ENCODE peak calls at places on chromosomes 6 and 20, in seven cellular contexts. V is AG10803, L is OCI-LY7, P is mammary epithelial cell, T is right lobe of liver, K is choroid plexus epithelial cell, N is tibial artery. F is an unnamed sample.

GRCh38 chr20:39874049-39874893 is 814.8 kb downstream of the MAFB start:
- DNase-seq in K (peak; percentile 95), N (peak; percentile 73), P (peak; percentile 67), V (peak; percentile 81), T (peak; percentile 69), L (peak; percentile 52), F (no peak)

GRCh38 chr6:17705428-17705777 is 1.3 kb downstream of the NUP153 start:
- DNase-seq in L (no peak), T (no peak), P (peak; percentile 59), K (peak; percentile 77), V (peak; percentile 76), N (peak; percentile 78), F (no peak)

GRCh38 chr6:158417760-158418098 is 105.5 kb downstream of the TULP4 start:
- DNase-seq in T (no peak), P (peak; percentile 71), K (peak; percentile 85), N (no peak), V (peak; percentile 61), L (no peak), F (no peak)

GRCh38 chr20:58227391-58228102 is 906 bp downstream of the ANKRD60 start:
- DNase-seq in K (no peak), P (no peak), V (no peak), T (no peak), L (no peak), N (no peak), F (no peak)

GRCh38 chr6:74467533-74468215 is 738.2 kb downstream of the COL12A1 start:
- DNase-seq in K (no peak), L (no peak), T (no peak), P (no peak), N (no peak), V (no peak), F (no peak)

GRCh38 chr6:156601821-156602301 is 175.3 kb upstream of the ARID1B start:
- DNase-seq in T (no peak), L (no peak), K (no peak), N (no peak), V (no peak), P (no peak), F (no peak)

GRCh38 chr6:30882764-30883475 is 1.4 kb upstream of the DDR1 start:
- DNase-seq in P (peak; percentile 88), T (peak; percentile 48), V (no peak), L (peak; percentile 82), K (no peak), N (peak; percentile 68), F (no peak)

GRCh38 chr20:43949741-43950618 is 35.3 kb downstream of the TOX2 start:
- DNase-seq in L (peak; percentile 64), K (peak; percentile 68), N (no peak), P (no peak), T (no peak), V (no peak), F (no peak)

GRCh38 chr20:35087355-35087754 is 5.3 kb downstream of the TRPC4AP start:
- DNase-seq in N (no peak), L (no peak), P (no peak), T (no peak), V (no peak), K (no peak), F (no peak)

GRCh38 chr20:46199198-46199597 is 81.1 kb downstream of the CD40 start:
- DNase-seq in P (no peak), K (no peak), T (no peak), V (no peak), L (no peak), N (no peak), F (no peak)

GRCh38 chr20:16595376-16595775 is 22.1 kb upstream of the KIF16B start:
- DNase-seq in T (no peak), L (no peak), V (no peak), P (no peak), K (no peak), N (no peak), F (no peak)

GRCh38 chr6:157989541-157990289 is 8.1 kb downstream of the SYNJ2 start:
- DNase-seq in V (no peak), P (peak; percentile 68), K (peak; percentile 35), T (peak; percentile 87), N (peak; percentile 85), L (no peak), F (no peak)

GRCh38 chr6:112485813-112486212 is 138.7 kb downstream of the RFPL4B start:
- DNase-seq in K (no peak), L (no peak), V (peak; percentile 34), P (no peak), N (no peak), T (no peak), F (no peak)

GRCh38 chr20:62123450-62124118 is 1.3 kb downstream of the LSM14B start:
- DNase-seq in T (no peak), P (peak; percentile 22), K (peak; percentile 73), N (no peak), L (no peak), V (peak; percentile 48), F (no peak)

GRCh38 chr6:151911401-151911800 is 103.9 kb downstream of the ESR1 start:
- DNase-seq in K (peak; percentile 39), V (peak; percentile 13), N (no peak), P (peak; percentile 31), T (no peak), L (no peak), F (no peak)

GRCh38 chr6:106163966-106164877 is 78.1 kb downstream of the PRDM1 start:
- DNase-seq in K (peak; percentile 95), V (peak; percentile 90), P (no peak), T (no peak), L (peak; percentile 83), N (no peak), F (no peak)

GRCh38 chr6:150998992-150999975 is 133.8 kb downstream of the MTHFD1L start:
- DNase-seq in T (no peak), L (no peak), V (peak; percentile 86), N (no peak), P (no peak), K (no peak), F (no peak)

GRCh38 chr6:61809004-61809595 is 476.9 kb downstream of the KHDRBS2 start:
- DNase-seq in N (no peak), P (peak; percentile 2), K (peak; percentile 24), T (no peak), L (peak; percentile 23), V (peak; percentile 1), F (no peak)

GRCh38 chr6:105227292-105227628 is 47.4 kb upstream of the POPDC3 start:
- DNase-seq in V (no peak), K (no peak), N (no peak), L (no peak), P (no peak), T (no peak), F (no peak)

GRCh38 chr20:10357061-10357708 is 76.8 kb downstream of the MKKS start:
- DNase-seq in P (no peak), N (no peak), L (no peak), K (no peak), T (no peak), V (no peak), F (no peak)

GRCh38 chr20:10360878-10361277 is 73.1 kb downstream of the MKKS start:
- DNase-seq in P (no peak), L (no peak), K (no peak), T (no peak), V (no peak), N (no peak), F (no peak)

GRCh38 chr20:10356628-10357027 is 77.4 kb downstream of the MKKS start:
- DNase-seq in N (no peak), T (no peak), L (no peak), P (no peak), K (no peak), V (no peak), F (no peak)

GRCh38 chr20:10359621-10360040 is 74.4 kb downstream of the MKKS start:
- DNase-seq in N (no peak), V (no peak), L (no peak), K (peak; percentile 61), T (no peak), P (no peak), F (no peak)

DNA sequence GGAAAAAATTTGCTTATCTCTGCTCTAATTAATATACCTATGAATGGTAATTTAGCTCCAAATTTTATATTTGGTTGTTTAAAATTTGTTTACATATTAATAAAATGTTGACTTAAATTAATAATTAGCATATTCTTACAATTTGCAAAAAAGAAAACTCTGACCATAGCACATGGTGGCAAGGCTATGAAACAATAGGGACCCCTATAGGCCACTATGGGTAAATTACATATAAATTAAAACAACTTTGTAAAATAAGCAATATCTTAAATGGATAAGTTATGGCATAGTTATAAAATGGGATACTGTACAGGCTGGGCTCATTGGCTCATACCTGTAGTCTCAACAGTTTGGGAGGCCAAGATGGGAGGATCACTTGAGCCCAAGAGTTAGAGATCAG is 76.0 kb downstream of the MKKS start:
- DNase-seq in P (no peak), L (no peak), K (peak; percentile 54), N (no peak), V (no peak), T (no peak), F (no peak)
- TF ChIP-seq CTCF in P (peak; percentile 67), L (peak; percentile 50), K (peak; percentile 64), N (no peak), V (peak; percentile 53), T (peak; percentile 30), F (peak; percentile 83)

GRCh38 chr20:19546648-19547047 is 211.4 kb upstream of the RIN2 start:
- DNase-seq in N (no peak), T (no peak), V (no peak), L (no peak), P (no peak), K (no peak), F (no peak)

GRCh38 chr20:19540401-19540800 is 217.7 kb upstream of the RIN2 start:
- DNase-seq in V (no peak), K (peak; percentile 24), P (no peak), N (no peak), L (no peak), T (no peak), F (no peak)

GRCh38 chr20:19549896-19550295 is 208.2 kb upstream of the RIN2 start:
- DNase-seq in L (no peak), V (no peak), N (no peak), T (no peak), P (no peak), K (no peak), F (no peak)

GRCh38 chr20:19543114-19543513 is 214.9 kb upstream of the RIN2 start:
- DNase-seq in L (no peak), N (no peak), K (no peak), T (no peak), P (no peak), V (no peak), F (no peak)

GRCh38 chr20:19544684-19545083 is 213.4 kb upstream of the RIN2 start:
- DNase-seq in V (no peak), K (no peak), N (no peak), T (no peak), L (no peak), P (no peak), F (no peak)
- TF ChIP-seq CTCF in V (no peak), K (no peak), N (no peak), T (no peak), L (no peak), P (no peak), F (no peak)

DNA sequence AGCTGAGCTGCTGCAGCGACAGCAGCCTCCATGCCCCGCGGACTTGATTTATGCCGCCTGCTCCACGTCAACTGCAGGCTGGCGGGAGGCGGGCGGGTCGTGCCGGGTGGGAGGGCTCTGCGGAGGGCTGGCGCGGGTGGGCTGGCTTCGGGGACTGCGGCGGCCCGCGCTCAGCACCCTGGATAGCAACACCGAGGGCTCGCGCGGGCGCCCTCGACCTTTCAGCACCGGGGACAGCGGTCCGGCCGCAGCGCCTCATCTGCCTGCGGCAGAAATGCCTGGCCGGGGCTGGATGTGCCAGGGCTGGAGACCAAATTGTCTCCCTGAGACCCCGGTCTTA is 792 bp downstream of the SNAP25 start:
- DNase-seq in L (peak; percentile 35), P (peak; percentile 29), T (peak; percentile 78), V (peak; percentile 42), K (peak; percentile 71), N (peak; percentile 84), F (peak; percentile 95)
- TF ChIP-seq CTCF in L (no peak), P (no peak), T (no peak), V (no peak), K (no peak), N (no peak), F (peak; percentile 13)

GRCh38 chr20:10953437-10953836 is 279.6 kb upstream of the JAG1 start:
- DNase-seq in L (no peak), K (no peak), P (peak; percentile 46), V (no peak), N (no peak), T (no peak), F (no peak)
- TF ChIP-seq CTCF in L (no peak), K (no peak), P (no peak), V (no peak), N (no peak), T (no peak), F (no peak)

F was measured in chondrocyte.